ENCODE peak calls at places on chromosomes 12 and 14, in five cellular contexts. I is tibial artery, X is lower lobe of right lung, R is LNCaP clone FGC, M is foreskin fibroblast. H is an unnamed sample.

GRCh38 chr12:113341535-113341934 is 6.6 kb upstream of the SLC8B1 start:
- DNase-seq in X (no peak), R (no peak), M (no peak), I (no peak), H (no peak)

GRCh38 chr12:121050725-121051124 is 11.7 kb upstream of the OASL start:
- DNase-seq in I (no peak), R (no peak), X (no peak), M (peak), H (no peak)

GRCh38 chr12:75954076-75954475 is 77.5 kb downstream of the PHLDA1 start:
- DNase-seq in X (no peak), I (no peak), M (peak), R (no peak), H (peak)

GRCh38 chr12:118307069-118307954 is 65.4 kb downstream of the TAOK3 start:
- DNase-seq in R (no peak), I (no peak), M (peak), X (no peak), H (peak)

GRCh38 chr14:103302966-103303365 is 31.1 kb upstream of the EIF5 start:
- DNase-seq in M (peak), X (no peak), I (no peak), R (no peak), H (no peak)

GRCh38 chr14:23883684-23884540 is 69.7 kb upstream of the DHRS4 start:
- DNase-seq in I (no peak), R (no peak), X (no peak), M (no peak), H (no peak)

GRCh38 chr12:79329933-79330332 is 360.8 kb downstream of the PAWR start:
- DNase-seq in X (no peak), M (peak), R (no peak), I (no peak), H (peak)

GRCh38 chr12:47234576-47235141 is 154.9 kb upstream of the AMIGO2 start:
- DNase-seq in R (no peak), M (no peak), X (peak), I (no peak), H (no peak)

GRCh38 chr14:53109028-53109687 is 44.0 kb downstream of the DDHD1 start:
- DNase-seq in X (no peak), R (no peak), M (no peak), I (no peak), H (no peak)

GRCh38 chr14:61471297-61471980 is 150.1 kb downstream of the PRKCH start:
- DNase-seq in R (no peak), I (no peak), M (no peak), X (no peak), H (no peak)

GRCh38 chr14:69321601-69322330 is 61.8 kb downstream of the GALNT16 start:
- DNase-seq in I (peak), M (peak), R (no peak), X (no peak), H (no peak)

GRCh38 chr14:89504602-89505320 is 87.7 kb upstream of the FOXN3 start:
- DNase-seq in I (no peak), M (peak), R (no peak), X (peak), H (no peak)

GRCh38 chr14:103104654-103105511 is 10.4 kb downstream of the EXOC3L4 start:
- DNase-seq in M (peak), X (peak), I (no peak), R (no peak), H (no peak)

GRCh38 chr12:101127521-101128219 is 82.4 kb downstream of the SLC5A8 start:
- DNase-seq in X (no peak), R (no peak), I (no peak), M (peak), H (peak)

GRCh38 chr12:4289334-4289878 is 15.8 kb downstream of the CCND2 start:
- DNase-seq in R (no peak), M (no peak), X (no peak), I (peak), H (no peak)

GRCh38 chr12:110224379-110225304 is 56.4 kb upstream of the ATP2A2 start:
- DNase-seq in X (no peak), I (no peak), M (peak), R (peak), H (peak)

GRCh38 chr12:121872546-121873223 is 14.0 kb upstream of the HPD start:
- DNase-seq in M (peak), I (no peak), R (no peak), X (no peak), H (peak)

GRCh38 chr12:109994262-109995175 is 1.6 kb downstream of the GIT2 start:
- DNase-seq in R (no peak), I (no peak), X (no peak), M (no peak), H (no peak)

GRCh38 chr12:56071648-56072047 is 8.3 kb upstream of the ERBB3 start:
- DNase-seq in R (no peak), X (no peak), M (peak), I (no peak), H (no peak)

GRCh38 chr14:60878536-60878935 is 102.3 kb downstream of the TRMT5 start:
- DNase-seq in R (no peak), I (no peak), M (peak), X (no peak), H (peak)

GRCh38 chr12:102629262-102629888 is 149.0 kb upstream of the IGF1 start:
- DNase-seq in I (no peak), X (no peak), R (no peak), M (peak), H (no peak)

GRCh38 chr14:104928391-104929133 is 3.9 kb downstream of the PLD4 start:
- DNase-seq in M (no peak), X (no peak), R (no peak), I (no peak), H (no peak)

GRCh38 chr12:116677202-116677651 is 60.6 kb downstream of the SPRING1 start:
- DNase-seq in X (no peak), I (no peak), R (no peak), M (no peak), H (no peak)

GRCh38 chr12:17326649-17327048 is 720.7 kb upstream of the LMO3 start:
- DNase-seq in R (no peak), M (no peak), I (no peak), X (no peak), H (no peak)

GRCh38 chr14:54114941-54115340 is 158.3 kb upstream of the BMP4 start:
- DNase-seq in X (no peak), I (no peak), M (no peak), R (no peak), H (no peak)

GRCh38 chr12:30794591-30795409 is 40.0 kb upstream of the CAPRIN2 start:
- DNase-seq in I (no peak), X (no peak), R (no peak), M (peak), H (no peak)

GRCh38 chr12:57637364-57637763 is 4.4 kb upstream of the B4GALNT1 start:
- DNase-seq in M (no peak), X (no peak), R (no peak), I (no peak), H (no peak)

GRCh38 chr12:119868992-119869391 is 8.1 kb downstream of the CIT start:
- DNase-seq in R (no peak), M (peak), X (no peak), I (no peak), H (no peak)

GRCh38 chr14:75866981-75867380 is 114.8 kb downstream of the TGFB3 start:
- DNase-seq in R (no peak), M (no peak), X (no peak), I (no peak), H (no peak)

GRCh38 chr12:1796515-1797010 is 23.8 kb upstream of the LRTM2 start:
- DNase-seq in X (peak), M (peak), I (peak), R (no peak), H (no peak)

GRCh38 chr14:26598081-26598671 is 343 bp upstream of the NOVA1 start:
- DNase-seq in X (peak), M (peak), I (peak), R (peak), H (peak)

GRCh38 chr12:50013361-50014147 is 11.7 kb downstream of the RACGAP1 start:
- DNase-seq in R (no peak), X (no peak), I (no peak), M (no peak), H (no peak)

GRCh38 chr12:52139579-52140062 is 52.2 kb downstream of the KRT80 start:
- DNase-seq in M (peak), X (no peak), R (no peak), I (no peak), H (no peak)

GRCh38 chr12:113903381-113903863 is 62.7 kb downstream of the RBM19 start:
- DNase-seq in I (no peak), R (no peak), M (peak), X (no peak), H (no peak)

GRCh38 chr12:10052111-10052913 is 21.8 kb downstream of the CLEC9A start:
- DNase-seq in I (no peak), M (no peak), R (no peak), X (no peak), H (no peak)

DNA sequence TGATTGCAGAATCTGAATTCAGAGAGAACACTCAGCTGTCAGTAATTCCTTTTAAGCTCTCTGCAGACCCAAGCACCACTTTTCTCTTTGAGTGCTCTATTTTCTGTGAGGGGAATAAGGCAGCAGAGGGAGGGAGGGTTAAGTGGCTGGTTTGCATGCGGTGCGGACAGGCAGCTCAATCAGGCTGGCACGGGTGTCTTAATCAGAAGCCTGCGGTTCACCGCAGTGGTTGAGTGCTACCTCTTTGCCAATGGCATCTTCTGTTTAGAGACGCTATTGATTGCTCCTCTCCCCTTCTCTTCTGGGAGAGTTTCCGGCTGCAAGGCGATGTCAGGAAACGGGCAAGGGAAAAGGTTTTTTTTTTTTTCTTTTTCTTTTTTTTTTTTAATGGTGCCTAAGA is 533.6 kb upstream of the SEL1L start:
- DNase-seq in R (no peak), X (no peak), M (no peak), I (no peak), H (no peak)
- H3K4me3 ChIP-seq in R (no peak), X (no peak), M (no peak), I (no peak), H (no peak)

GRCh38 chr14:100709252-100709955 is 17.3 kb upstream of the DLK1 start:
- DNase-seq in I (no peak), X (no peak), M (peak), R (no peak), H (no peak)
- TF ChIP-seq CTCF in I (peak), X (peak), M (peak), R (peak), H (peak)

GRCh38 chr14:101843665-101844064 is 82.2 kb downstream of the PPP2R5C start:
- DNase-seq in I (no peak), M (peak), X (no peak), R (no peak), H (no peak)

GRCh38 chr14:101845496-101845895 is 84.0 kb downstream of the PPP2R5C start:
- DNase-seq in I (no peak), M (no peak), R (no peak), X (no peak), H (no peak)

GRCh38 chr14:101844219-101844618 is 82.7 kb downstream of the PPP2R5C start:
- DNase-seq in M (no peak), X (no peak), I (no peak), R (no peak), H (no peak)

GRCh38 chr14:101844752-101845151 is 83.2 kb downstream of the PPP2R5C start:
- DNase-seq in M (no peak), I (no peak), R (no peak), X (no peak), H (no peak)

DNA sequence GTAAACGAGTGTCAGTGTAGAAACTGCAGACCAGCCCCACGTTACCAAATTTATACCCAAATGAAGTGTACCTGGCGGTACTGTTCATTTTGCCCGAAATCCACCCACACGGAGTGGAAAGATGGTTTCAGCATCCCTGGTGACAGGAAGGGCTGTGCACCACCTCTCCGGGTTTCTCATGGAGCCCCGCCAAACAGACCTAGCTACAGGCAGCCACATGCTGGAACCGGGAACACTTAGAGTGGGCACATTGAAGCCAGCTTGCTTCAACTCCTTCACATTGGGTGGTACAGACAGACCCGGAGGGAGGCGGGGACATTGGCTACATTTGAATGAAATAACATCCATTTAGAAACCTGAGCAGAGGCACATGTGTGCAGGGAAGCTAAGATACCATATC is 84.4 kb downstream of the PPP2R5C start:
- DNase-seq in R (no peak), M (no peak), I (no peak), X (no peak), H (no peak)
- H3K4me3 ChIP-seq in R (no peak), M (no peak), I (no peak), X (no peak), H (no peak)

GRCh38 chr12:93777249-93777648 is 100.1 kb downstream of the CRADD start:
- DNase-seq in R (no peak), M (peak), I (no peak), X (no peak), H (no peak)
- TF ChIP-seq CTCF in R (no peak), M (no peak), I (no peak), X (no peak), H (no peak)

GRCh38 chr14:81423504-81423903 is 23.4 kb upstream of the STON2 start:
- DNase-seq in I (peak), M (no peak), X (peak), R (no peak), H (no peak)
- H3K4me3 ChIP-seq in I (no peak), M (no peak), X (no peak), R (no peak), H (no peak)

GRCh38 chr14:100902295-100902694 is 1.2 kb downstream of the RTL1 start:
- DNase-seq in X (no peak), I (peak), M (no peak), R (no peak), H (no peak)
- TF ChIP-seq CTCF in X (no peak), I (no peak), M (no peak), R (peak), H (no peak)

DNA sequence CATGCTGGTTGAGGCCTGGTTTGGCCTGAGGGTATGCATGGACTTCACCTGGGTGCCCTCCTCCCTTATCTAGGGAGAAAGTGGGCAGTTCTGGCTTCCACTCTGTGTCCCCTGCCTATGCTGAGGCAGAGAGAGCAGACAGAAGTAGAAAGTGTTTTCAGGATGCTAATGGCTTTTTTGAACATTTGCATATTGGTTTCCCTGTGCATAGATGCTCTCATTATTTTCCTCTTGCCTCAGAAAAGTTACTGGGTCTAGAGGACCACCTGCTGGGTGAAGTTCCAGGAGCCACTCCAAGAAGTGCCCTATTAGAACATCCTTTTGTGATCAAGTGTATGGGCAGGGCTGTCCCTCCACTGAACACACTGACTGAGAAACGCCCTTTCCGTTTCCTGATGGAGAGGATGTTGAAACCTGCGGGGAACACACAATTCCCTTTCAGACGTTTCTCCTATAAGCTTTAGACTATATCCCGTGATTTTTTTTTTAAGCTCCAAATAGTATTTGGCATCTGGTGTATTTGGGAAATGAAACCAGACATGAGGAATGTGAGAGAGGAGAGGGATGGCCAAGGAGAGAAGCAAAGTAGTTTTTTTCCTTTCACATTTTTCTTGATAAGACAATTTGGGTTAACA is 66.6 kb downstream of the DAAM1 start:
- DNase-seq in I (peak), R (no peak), M (no peak), X (no peak), H (peak)
- H3K4me3 ChIP-seq in I (no peak), R (no peak), M (no peak), X (no peak), H (no peak)